ENCODE peak calls at places on chromosome 17, in five cellular contexts. K is tibial artery, T is colonic mucosa, O is gastrocnemius medialis, J is IMR-90. N is an unnamed sample.
A peak's percentile ranks its signal among the peaks of the same experiment; 100 is the strongest.

GRCh38 chr17:7356072-7356549 is 1.2 kb downstream of the TMEM95 start:
- DNase-seq in K (peak; percentile 75), T (peak; percentile 89), J (peak; percentile 53), O (peak; percentile 41), N (peak; percentile 61)

GRCh38 chr17:7440823-7441174 is 1.5 kb downstream of the FGF11 start:
- DNase-seq in O (peak; percentile 59), T (no peak), J (no peak), K (no peak), N (no peak)

GRCh38 chr17:76166168-76166567 is 25.1 kb upstream of the FOXJ1 start:
- DNase-seq in K (no peak), O (no peak), J (peak; percentile 36), T (no peak), N (no peak)

GRCh38 chr17:57696050-57696449 is 49.0 kb downstream of the CCDC182 start:
- DNase-seq in T (no peak), O (no peak), K (no peak), J (no peak), N (no peak)

GRCh38 chr17:56478836-56479447 is 114.6 kb upstream of the NOG start:
- DNase-seq in J (peak; percentile 25), O (no peak), K (no peak), T (peak; percentile 20), N (peak; percentile 41)

GRCh38 chr17:8965394-8966168 is at the start of gene PIK3R5:
- DNase-seq in K (peak; percentile 45), O (no peak), T (peak; percentile 78), J (no peak), N (no peak)

GRCh38 chr17:80747469-80747868 is 202.8 kb downstream of the RPTOR start:
- DNase-seq in O (no peak), K (no peak), T (no peak), J (no peak), N (no peak)

GRCh38 chr17:74268554-74268953 is 5.5 kb upstream of the DNAI2 start:
- DNase-seq in K (no peak), T (no peak), J (no peak), O (no peak), N (no peak)

GRCh38 chr17:67606471-67606870 is 111.3 kb upstream of the NOL11 start:
- DNase-seq in T (peak; percentile 38), J (peak; percentile 30), K (peak; percentile 24), O (no peak), N (no peak)

GRCh38 chr17:9016941-9017552 is 4.3 kb upstream of the NTN1 start:
- DNase-seq in O (no peak), K (no peak), T (no peak), J (no peak), N (no peak)

GRCh38 chr17:82931696-82932060 is 91.9 kb upstream of the ZNF750 start:
- DNase-seq in O (peak; percentile 51), T (peak; percentile 26), K (peak; percentile 79), J (peak; percentile 94), N (no peak)

GRCh38 chr17:9763643-9764042 is 27.7 kb downstream of the DHRS7C start:
- DNase-seq in J (no peak), K (no peak), O (no peak), T (no peak), N (no peak)

GRCh38 chr17:81368623-81369022 is 26.6 kb upstream of the BAHCC1 start:
- DNase-seq in T (no peak), O (no peak), K (no peak), J (no peak), N (no peak)

GRCh38 chr17:21171309-21171922 is 42.5 kb downstream of the TMEM11 start:
- DNase-seq in J (no peak), T (no peak), K (no peak), O (no peak), N (no peak)

GRCh38 chr17:77471984-77472836 is 331.4 kb downstream of the SEC14L1 start:
- DNase-seq in K (no peak), O (no peak), T (no peak), J (peak; percentile 64), N (peak; percentile 70)

GRCh38 chr17:68433911-68434503 is 23.3 kb downstream of the WIPI1 start:
- DNase-seq in J (no peak), T (no peak), K (no peak), O (no peak), N (no peak)

GRCh38 chr17:66138120-66138519 is 53.8 kb downstream of the CEP112 start:
- DNase-seq in T (no peak), O (no peak), K (no peak), J (no peak), N (no peak)

GRCh38 chr17:45302649-45303173 is 14.1 kb downstream of the MAP3K14 start:
- DNase-seq in J (peak; percentile 76), O (peak; percentile 40), T (no peak), K (peak; percentile 52), N (peak; percentile 35)

GRCh38 chr17:73506470-73507435 is 137.5 kb downstream of the SDK2 start:
- DNase-seq in T (no peak), J (no peak), K (no peak), O (no peak), N (no peak)

GRCh38 chr17:46770818-46771600 is 47.5 kb downstream of the WNT3 start:
- DNase-seq in O (no peak), J (peak; percentile 23), K (no peak), T (peak; percentile 33), N (no peak)

GRCh38 chr17:69452664-69453260 is 38.3 kb downstream of the MAP2K6 start:
- DNase-seq in T (no peak), O (peak; percentile 74), K (no peak), J (no peak), N (no peak)

GRCh38 chr17:80917716-80918560 is 73.7 kb upstream of the CHMP6 start:
- DNase-seq in T (no peak), J (no peak), O (no peak), K (no peak), N (no peak)

GRCh38 chr17:45106582-45106981 is 25.7 kb downstream of the PLCD3 start:
- DNase-seq in K (no peak), J (no peak), T (no peak), O (no peak), N (no peak)

GRCh38 chr17:77455878-77456234 is 315.1 kb downstream of the SEC14L1 start:
- DNase-seq in T (no peak), O (no peak), J (no peak), K (no peak), N (no peak)

GRCh38 chr17:8930664-8931063 is 34.8 kb downstream of the PIK3R5 start:
- DNase-seq in O (no peak), K (no peak), J (no peak), T (no peak), N (no peak)

GRCh38 chr17:65604070-65604469 is 42.6 kb upstream of the AXIN2 start:
- DNase-seq in O (no peak), T (no peak), K (no peak), J (peak; percentile 9), N (no peak)

GRCh38 chr17:48429638-48430586 is at the start of gene SKAP1:
- DNase-seq in T (peak; percentile 66), K (no peak), J (no peak), O (no peak), N (no peak)

GRCh38 chr17:61200349-61200735 is 199.3 kb upstream of the TBX2 start:
- DNase-seq in O (no peak), K (no peak), T (no peak), J (peak; percentile 62), N (no peak)

GRCh38 chr17:65627108-65627507 is 65.7 kb upstream of the AXIN2 start:
- DNase-seq in O (no peak), K (no peak), J (no peak), T (peak; percentile 31), N (no peak)

GRCh38 chr17:78227455-78227916 is 3.9 kb upstream of the TMEM235 start:
- DNase-seq in J (peak; percentile 16), O (no peak), T (no peak), K (no peak), N (no peak)

GRCh38 chr17:59561042-59561441 is 4.4 kb upstream of the DHX40 start:
- DNase-seq in T (no peak), K (no peak), O (no peak), J (peak; percentile 3), N (no peak)

DNA sequence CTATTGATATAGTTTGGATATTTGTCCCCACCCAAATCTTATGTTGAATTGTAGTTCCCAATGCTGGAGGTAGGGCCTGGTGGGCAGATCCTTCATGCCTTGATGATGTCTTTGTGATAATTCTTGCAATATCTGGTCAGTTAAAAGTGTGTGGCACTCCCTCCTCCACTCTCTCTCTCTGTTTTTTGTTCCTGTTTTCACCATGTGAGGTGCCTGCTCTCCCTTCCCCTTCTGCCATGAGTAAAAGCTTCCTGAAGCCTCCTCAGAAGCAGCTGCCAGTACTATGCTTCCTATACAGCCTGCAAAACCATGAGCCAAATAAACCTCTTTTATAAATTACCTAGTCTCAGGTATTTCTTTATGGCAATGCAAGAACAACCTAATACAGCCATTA is 47.3 kb downstream of the TOM1L2 start:
- DNase-seq in T (no peak), O (no peak), K (no peak), J (no peak), N (no peak)
- H3K4me1 ChIP-seq in T (peaks cover 16% of the 10 kb centered on the region), O (peaks cover 65% of the 10 kb centered on the region), K (peaks cover 62% of the 10 kb centered on the region), J (peaks cover 34% of the 10 kb centered on the region), N (peaks cover 36% of the 10 kb centered on the region)

DNA sequence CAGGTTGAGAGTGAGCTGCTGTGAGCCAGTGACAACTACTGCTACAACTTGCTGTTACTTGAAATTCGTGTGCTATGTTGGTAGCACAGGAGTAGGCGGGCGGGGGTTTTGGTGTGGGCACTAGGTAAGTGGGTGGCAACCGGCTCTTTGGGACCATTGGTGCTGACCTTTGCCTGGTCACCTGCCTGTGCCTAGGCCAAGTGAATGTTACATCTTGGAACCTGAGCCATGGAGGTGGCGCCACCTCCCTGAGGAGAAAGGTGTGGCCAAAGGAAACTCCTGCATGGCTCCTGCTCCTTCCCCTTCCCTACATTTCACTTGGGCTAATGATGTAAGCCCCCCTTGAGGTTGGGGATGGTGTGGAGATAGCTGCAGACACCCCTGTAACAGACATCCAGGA is 25.4 kb upstream of the ARHGAP23 start:
- DNase-seq in J (no peak), T (no peak), K (no peak), O (no peak), N (no peak)
- TF ChIP-seq CTCF in J (no peak), T (no peak), K (no peak), O (no peak), N (peak; percentile 28)

DNA sequence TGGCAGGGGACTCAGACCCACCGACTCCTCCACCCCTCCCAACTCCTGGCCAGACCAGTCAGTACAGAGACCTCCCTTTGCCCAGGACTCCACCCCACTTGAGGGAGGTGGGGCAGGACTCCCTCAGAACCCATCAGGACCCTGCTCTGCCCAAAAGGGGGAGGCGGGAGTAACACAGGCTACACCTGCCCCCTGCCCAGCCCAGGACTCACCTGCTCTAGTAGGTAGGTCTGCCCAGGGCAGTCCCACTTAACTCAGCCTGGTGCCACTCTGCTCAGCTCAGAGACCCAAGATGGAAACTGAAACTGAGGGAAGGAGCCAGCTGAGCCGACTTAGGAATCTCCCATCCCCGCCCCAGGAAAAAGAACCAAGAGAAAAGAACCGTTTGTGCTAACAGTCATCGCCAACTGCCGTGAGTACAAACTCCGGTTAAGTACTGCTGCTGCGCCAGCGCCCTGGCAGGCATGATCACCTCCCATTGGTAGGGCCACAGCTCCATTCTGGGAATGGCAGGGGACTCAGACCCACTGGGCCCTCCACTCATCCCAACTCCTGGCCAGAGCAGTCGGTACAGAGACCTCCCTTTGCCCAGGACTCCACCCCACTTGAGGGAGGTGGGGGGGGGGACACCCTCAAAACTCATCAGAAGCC is 488 bp downstream of the DHX58 start:
- DNase-seq in J (peak; percentile 17), K (peak; percentile 45), O (no peak), T (peak; percentile 59), N (peak; percentile 62)
- H3K27ac ChIP-seq in J (peak overlapping the region; percentile 19), K (peak overlapping the region; percentile 91), O (peak overlapping the region; percentile 93), T (peak overlapping the region; percentile 91), N (peak overlapping the region; percentile 79)

DNA sequence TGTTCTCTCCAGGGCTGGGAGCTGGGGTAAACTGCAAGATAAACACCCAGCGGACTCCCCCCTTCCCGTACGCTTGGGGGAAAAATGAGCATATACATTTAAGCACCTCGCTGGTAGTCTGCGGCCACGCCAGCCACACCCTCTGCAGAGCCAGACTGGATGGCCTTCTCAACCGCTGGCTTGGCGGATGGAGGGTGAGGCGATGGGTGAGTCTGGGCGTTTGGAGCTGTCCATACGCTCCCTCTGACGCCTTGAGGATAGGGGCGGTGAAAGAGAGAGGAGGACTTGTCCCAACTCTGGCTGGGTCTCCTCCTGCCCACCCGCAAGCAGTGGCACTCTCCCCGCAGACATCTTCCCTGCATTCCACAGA is 1.0 kb downstream of the ITGA3 start:
- DNase-seq in J (peak; percentile 64), O (no peak), K (no peak), T (peak; percentile 75), N (no peak)
- H3K4me1 ChIP-seq in J (peaks cover 50% of the 10 kb centered on the region), O (peaks cover 63% of the 10 kb centered on the region), K (peaks cover 75% of the 10 kb centered on the region), T (peaks cover 31% of the 10 kb centered on the region), N (peaks cover 15% of the 10 kb centered on the region)

N was measured in foreskin keratinocyte.